ENCODE peak calls at places on chromosomes 4 and X, in eight cellular contexts. One of them, this sample, is unnamed.

GRCh38 chr4:65391814-65392213 is 278.5 kb downstream of the EPHA5 start:
- DNase-seq in A673: no peak
- DNase-seq in colonic mucosa: no peak
- DNase-seq in RWPE2: no peak
- DNase-seq in IMR-90: no peak
- DNase-seq in ovary: no peak
- DNase-seq in uterus: no peak
- DNase-seq in hepatocyte: no peak
- DNase-seq in this sample: peak; percentile 13

GRCh38 chrX:122113896-122114295 is 1066.5 kb downstream of the GLUD2 start:
- DNase-seq in A673: no peak
- DNase-seq in colonic mucosa: no peak
- DNase-seq in RWPE2: no peak
- DNase-seq in IMR-90: no peak
- DNase-seq in ovary: no peak
- DNase-seq in uterus: no peak
- DNase-seq in hepatocyte: no peak
- DNase-seq in this sample: no peak

GRCh38 chr4:156889616-156890594 is 81.7 kb downstream of the PDGFC start:
- DNase-seq in A673: no peak
- DNase-seq in colonic mucosa: no peak
- DNase-seq in RWPE2: no peak
- DNase-seq in IMR-90: peak; percentile 83
- DNase-seq in ovary: no peak
- DNase-seq in uterus: no peak
- DNase-seq in hepatocyte: no peak
- DNase-seq in this sample: peak; percentile 87

GRCh38 chrX:41895826-41896225 is 27.5 kb downstream of the CASK start:
- DNase-seq in A673: no peak
- DNase-seq in colonic mucosa: no peak
- DNase-seq in RWPE2: no peak
- DNase-seq in IMR-90: peak; percentile 14
- DNase-seq in ovary: no peak
- DNase-seq in uterus: no peak
- DNase-seq in hepatocyte: no peak
- DNase-seq in this sample: no peak

GRCh38 chr4:95510145-95510544 is 38.6 kb downstream of the UNC5C start:
- DNase-seq in A673: peak; percentile 17
- DNase-seq in colonic mucosa: no peak
- DNase-seq in RWPE2: no peak
- DNase-seq in IMR-90: peak; percentile 13
- DNase-seq in ovary: no peak
- DNase-seq in uterus: no peak
- DNase-seq in hepatocyte: peak; percentile 45
- DNase-seq in this sample: peak; percentile 57

GRCh38 chr4:101155368-101155767 is 192.0 kb downstream of the PPP3CA start:
- DNase-seq in A673: peak; percentile 54
- DNase-seq in colonic mucosa: no peak
- DNase-seq in RWPE2: no peak
- DNase-seq in IMR-90: peak; percentile 75
- DNase-seq in ovary: no peak
- DNase-seq in uterus: no peak
- DNase-seq in hepatocyte: no peak
- DNase-seq in this sample: peak; percentile 39

GRCh38 chr4:1711906-1712215 is 258 bp downstream of the SLBP start:
- DNase-seq in A673: peak; percentile 36
- DNase-seq in colonic mucosa: no peak
- DNase-seq in RWPE2: no peak
- DNase-seq in IMR-90: peak; percentile 18
- DNase-seq in ovary: no peak
- DNase-seq in uterus: no peak
- DNase-seq in hepatocyte: no peak
- DNase-seq in this sample: peak; percentile 33

GRCh38 chr4:19381068-19381467 is 870.6 kb upstream of the SLIT2 start:
- DNase-seq in A673: no peak
- DNase-seq in colonic mucosa: no peak
- DNase-seq in RWPE2: no peak
- DNase-seq in IMR-90: peak; percentile 86
- DNase-seq in ovary: no peak
- DNase-seq in uterus: no peak
- DNase-seq in hepatocyte: no peak
- DNase-seq in this sample: peak; percentile 77

GRCh38 chrX:13994681-13995080 is 35.0 kb downstream of the GEMIN8 start:
- DNase-seq in A673: no peak
- DNase-seq in colonic mucosa: no peak
- DNase-seq in RWPE2: no peak
- DNase-seq in IMR-90: no peak
- DNase-seq in ovary: no peak
- DNase-seq in uterus: no peak
- DNase-seq in hepatocyte: no peak
- DNase-seq in this sample: no peak

GRCh38 chr4:127579821-127580220 is 52.9 kb upstream of the INTU start:
- DNase-seq in A673: no peak
- DNase-seq in colonic mucosa: no peak
- DNase-seq in RWPE2: no peak
- DNase-seq in IMR-90: no peak
- DNase-seq in ovary: no peak
- DNase-seq in uterus: no peak
- DNase-seq in hepatocyte: no peak
- DNase-seq in this sample: no peak

GRCh38 chrX:45497290-45497689 is 296.6 kb upstream of the DIPK2B start:
- DNase-seq in A673: no peak
- DNase-seq in colonic mucosa: no peak
- DNase-seq in RWPE2: no peak
- DNase-seq in IMR-90: peak; percentile 22
- DNase-seq in ovary: no peak
- DNase-seq in uterus: no peak
- DNase-seq in hepatocyte: no peak
- DNase-seq in this sample: no peak

GRCh38 chr4:147589586-147589985 is 27.6 kb upstream of the TMEM184C start:
- DNase-seq in A673: no peak
- DNase-seq in colonic mucosa: no peak
- DNase-seq in RWPE2: no peak
- DNase-seq in IMR-90: no peak
- DNase-seq in ovary: peak; percentile 42
- DNase-seq in uterus: no peak
- DNase-seq in hepatocyte: no peak
- DNase-seq in this sample: peak; percentile 51

GRCh38 chrX:154516655-154517100 is 646 bp upstream of the FAM3A start:
- DNase-seq in A673: no peak
- DNase-seq in colonic mucosa: peak; percentile 41
- DNase-seq in RWPE2: no peak
- DNase-seq in IMR-90: peak; percentile 54
- DNase-seq in ovary: peak; percentile 62
- DNase-seq in uterus: no peak
- DNase-seq in hepatocyte: peak; percentile 82
- DNase-seq in this sample: peak; percentile 81

GRCh38 chr4:62881901-62882300 is 1527.3 kb downstream of the TECRL start:
- DNase-seq in A673: no peak
- DNase-seq in colonic mucosa: no peak
- DNase-seq in RWPE2: no peak
- DNase-seq in IMR-90: no peak
- DNase-seq in ovary: no peak
- DNase-seq in uterus: no peak
- DNase-seq in hepatocyte: no peak
- DNase-seq in this sample: peak; percentile 4

GRCh38 chr4:146107587-146107986 is 67.9 kb upstream of the LSM6 start:
- DNase-seq in A673: no peak
- DNase-seq in colonic mucosa: no peak
- DNase-seq in RWPE2: no peak
- DNase-seq in IMR-90: no peak
- DNase-seq in ovary: no peak
- DNase-seq in uterus: no peak
- DNase-seq in hepatocyte: no peak
- DNase-seq in this sample: no peak

GRCh38 chrX:7119927-7120577 is 27.5 kb upstream of the STS start:
- DNase-seq in A673: no peak
- DNase-seq in colonic mucosa: no peak
- DNase-seq in RWPE2: no peak
- DNase-seq in IMR-90: no peak
- DNase-seq in ovary: no peak
- DNase-seq in uterus: no peak
- DNase-seq in hepatocyte: no peak
- DNase-seq in this sample: no peak

GRCh38 chr4:57037982-57038604 is 59.4 kb downstream of the POLR2B start:
- DNase-seq in A673: peak; percentile 48
- DNase-seq in colonic mucosa: peak; percentile 69
- DNase-seq in RWPE2: no peak
- DNase-seq in IMR-90: peak; percentile 55
- DNase-seq in ovary: peak; percentile 77
- DNase-seq in uterus: peak; percentile 69
- DNase-seq in hepatocyte: peak; percentile 79
- DNase-seq in this sample: peak; percentile 73

GRCh38 chr4:185899833-185900232 is 87.8 kb upstream of the SORBS2 start:
- DNase-seq in A673: no peak
- DNase-seq in colonic mucosa: no peak
- DNase-seq in RWPE2: no peak
- DNase-seq in IMR-90: no peak
- DNase-seq in ovary: no peak
- DNase-seq in uterus: no peak
- DNase-seq in hepatocyte: no peak
- DNase-seq in this sample: no peak

GRCh38 chr4:26044524-26044923 is 130.5 kb downstream of the SMIM20 start:
- DNase-seq in A673: no peak
- DNase-seq in colonic mucosa: no peak
- DNase-seq in RWPE2: no peak
- DNase-seq in IMR-90: no peak
- DNase-seq in ovary: no peak
- DNase-seq in uterus: no peak
- DNase-seq in hepatocyte: no peak
- DNase-seq in this sample: no peak

DNA sequence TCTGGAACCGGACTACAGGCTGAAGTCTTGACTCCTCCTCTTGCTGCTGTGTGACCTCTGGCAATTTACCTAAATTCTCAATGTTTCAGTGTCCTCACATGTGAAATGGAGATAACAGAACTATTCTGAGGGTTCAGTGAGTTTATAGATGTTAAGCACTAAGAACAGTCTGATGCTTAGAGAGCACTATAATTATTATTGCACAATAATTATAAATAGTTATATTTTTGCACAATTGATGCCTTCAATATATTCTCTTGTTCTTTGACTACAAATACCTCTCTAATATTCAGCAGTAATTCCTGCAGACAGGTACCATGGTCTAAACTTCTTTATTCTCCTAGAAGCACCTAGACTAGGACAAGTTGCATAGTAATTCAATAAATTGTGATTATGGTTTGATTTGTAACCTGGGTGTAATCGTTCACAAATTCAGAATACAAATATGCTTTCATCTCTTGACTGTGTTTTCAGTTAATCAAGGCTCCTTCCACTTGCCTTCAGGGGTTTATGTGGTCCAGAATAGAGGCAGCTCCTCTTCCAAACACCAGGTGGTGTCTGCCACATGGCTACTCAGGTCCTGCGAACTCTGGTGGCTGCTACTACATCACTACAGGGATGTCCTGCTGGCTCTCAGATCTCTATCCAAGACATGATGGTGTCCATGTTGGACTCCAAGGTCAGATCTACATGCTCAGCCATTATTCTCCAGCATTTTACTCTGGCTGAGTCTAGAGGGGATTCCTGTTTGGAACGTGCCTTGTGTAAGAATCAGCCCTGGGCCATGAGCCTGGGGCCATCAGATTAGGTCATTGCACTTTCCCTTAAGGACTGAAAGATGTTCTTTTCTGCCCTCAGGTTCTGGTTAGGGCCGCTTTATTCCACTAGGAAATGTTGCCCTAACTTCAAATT is 103.4 kb downstream of the QRFPR start:
- DNase-seq in A673: peak; percentile 41
- DNase-seq in colonic mucosa: no peak
- DNase-seq in RWPE2: no peak
- DNase-seq in IMR-90: no peak
- DNase-seq in ovary: no peak
- DNase-seq in uterus: no peak
- DNase-seq in hepatocyte: peak; percentile 23
- DNase-seq in this sample: no peak
- TF ChIP-seq CTCF in A673: peak; percentile 65
- TF ChIP-seq CTCF in colonic mucosa: peak; percentile 33
- TF ChIP-seq CTCF in RWPE2: peak; percentile 41
- TF ChIP-seq CTCF in IMR-90: no peak
- TF ChIP-seq CTCF in ovary: no peak
- TF ChIP-seq CTCF in uterus: no peak
- TF ChIP-seq CTCF in hepatocyte: peak; percentile 25
- TF ChIP-seq CTCF in this sample: peak; percentile 47

DNA sequence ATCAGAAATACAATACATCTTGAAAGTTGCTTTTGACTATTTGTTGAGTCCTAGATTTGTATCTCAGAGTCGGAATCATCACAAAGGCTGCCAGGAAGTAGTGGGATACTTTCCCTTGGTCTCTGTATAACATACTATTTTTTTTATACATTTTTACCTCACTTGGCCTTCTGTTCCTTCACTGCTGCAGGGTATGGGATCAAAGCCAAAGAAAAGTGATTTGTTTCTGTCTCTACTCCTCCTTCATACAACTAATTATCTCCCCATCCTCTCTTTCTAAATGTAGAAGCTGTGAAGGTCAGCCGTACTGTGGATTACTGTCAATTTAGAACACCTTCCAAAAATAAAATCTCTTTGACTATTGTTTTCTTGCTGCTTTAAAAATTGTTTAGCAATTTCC is 24.9 kb downstream of the PALLD start:
- DNase-seq in A673: no peak
- DNase-seq in colonic mucosa: no peak
- DNase-seq in RWPE2: no peak
- DNase-seq in IMR-90: no peak
- DNase-seq in ovary: no peak
- DNase-seq in uterus: no peak
- DNase-seq in hepatocyte: no peak
- DNase-seq in this sample: no peak
- H3K4me3 ChIP-seq in A673: no peak overlapping the region
- H3K4me3 ChIP-seq in colonic mucosa: no peak overlapping the region
- H3K4me3 ChIP-seq in RWPE2: no peak overlapping the region
- H3K4me3 ChIP-seq in IMR-90: no peak overlapping the region
- H3K4me3 ChIP-seq in ovary: no peak overlapping the region
- H3K4me3 ChIP-seq in uterus: no peak overlapping the region
- H3K4me3 ChIP-seq in hepatocyte: no peak overlapping the region
- H3K4me3 ChIP-seq in this sample: no peak overlapping the region

DNA sequence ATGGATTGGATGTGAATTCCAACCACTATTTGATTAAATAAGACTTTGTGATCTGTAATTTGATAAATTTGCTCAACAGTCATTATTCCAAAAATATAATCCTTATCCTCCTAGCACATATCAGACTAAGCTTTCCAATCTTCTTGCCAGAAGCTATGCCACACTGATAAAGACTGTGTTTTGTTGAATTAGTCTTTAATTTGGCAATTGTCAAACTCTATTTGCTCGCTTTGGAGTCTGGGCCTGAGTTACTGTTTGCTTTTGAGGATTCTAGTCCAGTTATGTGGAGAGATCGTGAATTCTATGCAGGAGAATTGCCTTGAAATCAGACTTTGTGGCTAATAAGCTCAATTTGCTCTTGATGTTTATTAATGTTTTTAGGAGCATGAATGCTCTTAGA is 10.9 kb upstream of the RNF150 start:
- DNase-seq in A673: no peak
- DNase-seq in colonic mucosa: no peak
- DNase-seq in RWPE2: no peak
- DNase-seq in IMR-90: no peak
- DNase-seq in ovary: no peak
- DNase-seq in uterus: no peak
- DNase-seq in hepatocyte: no peak
- DNase-seq in this sample: no peak
- TF ChIP-seq CTCF in A673: no peak
- TF ChIP-seq CTCF in colonic mucosa: no peak
- TF ChIP-seq CTCF in RWPE2: no peak
- TF ChIP-seq CTCF in IMR-90: no peak
- TF ChIP-seq CTCF in ovary: no peak
- TF ChIP-seq CTCF in uterus: no peak
- TF ChIP-seq CTCF in hepatocyte: no peak
- TF ChIP-seq CTCF in this sample: no peak

GRCh38 chrX:73850124-73851013 is 287.4 kb downstream of the CHIC1 start:
- DNase-seq in A673: peak; percentile 51
- DNase-seq in colonic mucosa: peak; percentile 54
- DNase-seq in RWPE2: no peak
- DNase-seq in IMR-90: peak; percentile 38
- DNase-seq in ovary: peak; percentile 66
- DNase-seq in uterus: peak; percentile 24
- DNase-seq in hepatocyte: peak; percentile 13
- DNase-seq in this sample: peak; percentile 53
- H3K4me3 ChIP-seq in A673: peak overlapping the region; percentile 62
- H3K4me3 ChIP-seq in colonic mucosa: peak overlapping the region; percentile 17
- H3K4me3 ChIP-seq in RWPE2: no peak overlapping the region
- H3K4me3 ChIP-seq in IMR-90: peak overlapping the region; percentile 45
- H3K4me3 ChIP-seq in ovary: peak overlapping the region; percentile 32
- H3K4me3 ChIP-seq in uterus: peak overlapping the region; percentile 38
- H3K4me3 ChIP-seq in hepatocyte: no peak overlapping the region
- H3K4me3 ChIP-seq in this sample: no peak overlapping the region

This sample was measured in choroid plexus epithelial cell.